ENCODE peak calls at places on chromosomes 13 and 19, in seven cellular contexts. W is psoas muscle; I is aorta; K is CD4-positive, alpha-beta memory T cell; D is thyroid gland; U is heart right ventricle; C is thoracic aorta. R is an unnamed sample.

GRCh38 chr13:93066187-93066586 is 160.4 kb upstream of the GPC6 start:
- DNase-seq in C (no peak), I (no peak), U (no peak), W (no peak), K (no peak), D (no peak), R (no peak)

GRCh38 chr13:47239025-47239424 is 342.2 kb upstream of the HTR2A start:
- DNase-seq in U (no peak), C (no peak), W (no peak), D (no peak), K (no peak), I (no peak), R (no peak)

GRCh38 chr19:29293736-29294342 is 80.9 kb upstream of the UQCRFS1 start:
- DNase-seq in I (no peak), K (no peak), C (no peak), U (no peak), W (no peak), D (no peak), R (no peak)

GRCh38 chr19:55525289-55526101 is 11.4 kb downstream of the SBK2 start:
- DNase-seq in U (no peak), K (no peak), D (no peak), I (no peak), C (no peak), W (no peak), R (no peak)

GRCh38 chr13:33782631-33783030 is 35.3 kb upstream of the RFC3 start:
- DNase-seq in I (no peak), U (no peak), D (no peak), K (no peak), C (no peak), W (no peak), R (no peak)

GRCh38 chr19:38793186-38793585 is 4.2 kb downstream of the LGALS7B start:
- DNase-seq in W (no peak), U (no peak), I (no peak), C (no peak), K (no peak), D (no peak), R (peak; percentile 12)

GRCh38 chr13:110616103-110617101 is 1.1 kb downstream of the NAXD start:
- DNase-seq in K (peak; percentile 23), U (no peak), D (peak; percentile 52), W (peak; percentile 62), C (peak; percentile 30), I (peak; percentile 86), R (peak; percentile 24)

GRCh38 chr19:45641274-45642105 is 2.3 kb upstream of the EML2 start:
- DNase-seq in W (peak; percentile 75), U (peak; percentile 80), D (peak; percentile 85), C (no peak), K (peak; percentile 43), I (peak; percentile 88), R (peak; percentile 66)

GRCh38 chr13:98927954-98928927 is 49.6 kb downstream of the DOCK9 start:
- DNase-seq in U (peak; percentile 74), C (no peak), W (no peak), I (no peak), K (no peak), D (no peak), R (no peak)

GRCh38 chr13:109707044-109707794 is 79.2 kb downstream of the IRS2 start:
- DNase-seq in K (no peak), U (no peak), D (peak; percentile 56), C (no peak), W (no peak), I (no peak), R (no peak)

GRCh38 chr13:97005631-97006262 is 11.5 kb upstream of the OXGR1 start:
- DNase-seq in K (no peak), C (no peak), I (no peak), U (no peak), D (no peak), W (no peak), R (no peak)

GRCh38 chr13:111074826-111075225 is 40.3 kb upstream of the ARHGEF7 start:
- DNase-seq in W (no peak), U (no peak), I (no peak), C (no peak), D (no peak), K (no peak), R (no peak)

GRCh38 chr13:46844431-46844830 is 47.5 kb upstream of the ESD start:
- DNase-seq in U (no peak), D (no peak), K (no peak), W (no peak), I (no peak), C (no peak), R (no peak)

GRCh38 chr19:2108251-2109016 is 11.7 kb downstream of the IZUMO4 start:
- DNase-seq in C (no peak), W (no peak), I (no peak), K (no peak), D (no peak), U (no peak), R (no peak)

GRCh38 chr13:71605744-71606143 is 261.3 kb downstream of the DACH1 start:
- DNase-seq in D (no peak), W (no peak), U (no peak), I (no peak), K (no peak), C (no peak), R (no peak)

GRCh38 chr13:98372886-98373285 is 195.8 kb upstream of the RNF113B start:
- DNase-seq in C (no peak), W (no peak), U (no peak), K (no peak), D (peak; percentile 44), I (no peak), R (no peak)

GRCh38 chr19:51460164-51460992 is 2.1 kb upstream of the SIGLEC8 start:
- DNase-seq in C (no peak), K (no peak), D (no peak), U (no peak), W (no peak), I (no peak), R (no peak)

GRCh38 chr13:24274452-24274971 is 34.9 kb upstream of the C1QTNF9 start:
- DNase-seq in C (no peak), I (no peak), D (no peak), W (no peak), U (peak; percentile 41), K (peak; percentile 59), R (peak; percentile 55)

GRCh38 chr19:33298146-33298911 is 4.0 kb downstream of the CEBPA start:
- DNase-seq in C (no peak), U (no peak), D (no peak), I (no peak), W (no peak), K (no peak), R (no peak)

GRCh38 chr13:32229443-32229842 is 85.7 kb downstream of the ZAR1L start:
- DNase-seq in K (no peak), I (no peak), W (no peak), U (no peak), D (no peak), C (no peak), R (no peak)

GRCh38 chr19:17107546-17108452 is 32.2 kb downstream of the MYO9B start:
- DNase-seq in W (peak; percentile 93), D (peak; percentile 42), C (peak; percentile 96), U (peak; percentile 83), K (no peak), I (peak; percentile 97), R (no peak)
- H3K4me3 ChIP-seq in W (peak overlapping the region; percentile 18), D (no peak overlapping the region), C (peak overlapping the region; percentile 53), U (no peak overlapping the region), K (no peak overlapping the region), I (no peak overlapping the region), R (no peak overlapping the region)

GRCh38 chr19:18020212-18021067 is 12.5 kb downstream of the ARRDC2 start:
- DNase-seq in C (peak; percentile 77), K (no peak), U (peak; percentile 87), I (peak; percentile 98), D (peak; percentile 90), W (peak; percentile 97), R (no peak)

GRCh38 chr19:18021121-18021755 is 13.3 kb downstream of the ARRDC2 start:
- DNase-seq in W (peak; percentile 93), I (peak; percentile 98), K (peak; percentile 61), D (peak; percentile 67), U (peak; percentile 91), C (peak; percentile 77), R (no peak)

GRCh38 chr19:18027151-18027550 is 19.2 kb downstream of the ARRDC2 start:
- DNase-seq in D (no peak), U (no peak), I (no peak), W (no peak), C (no peak), K (no peak), R (no peak)

GRCh38 chr19:18023596-18024212 is 15.7 kb downstream of the ARRDC2 start:
- DNase-seq in D (peak; percentile 60), I (peak; percentile 87), K (peak; percentile 79), U (peak; percentile 95), C (no peak), W (peak; percentile 87), R (peak; percentile 67)
- H3K4me1 ChIP-seq in D (peaks cover 35% of the 10 kb centered on the region), I (peaks cover 4% of the 10 kb centered on the region), K (peaks cover 45% of the 10 kb centered on the region), U (peaks cover 58% of the 10 kb centered on the region), C (peaks cover 60% of the 10 kb centered on the region), W (peaks cover 44% of the 10 kb centered on the region), R (peaks cover 40% of the 10 kb centered on the region)

GRCh38 chr19:10725415-10725814 is 7.5 kb downstream of the DNM2 start:
- DNase-seq in D (no peak), I (no peak), U (no peak), C (no peak), K (no peak), W (no peak), R (no peak)
- H3K4me3 ChIP-seq in D (no peak overlapping the region), I (no peak overlapping the region), U (no peak overlapping the region), C (no peak overlapping the region), K (no peak overlapping the region), W (no peak overlapping the region), R (no peak overlapping the region)

GRCh38 chr19:919157-920050 is 2.3 kb downstream of the KISS1R start:
- DNase-seq in U (no peak), D (peak; percentile 67), C (no peak), K (peak; percentile 51), I (peak; percentile 77), W (no peak), R (no peak)

GRCh38 chr19:918152-918437 is 962 bp downstream of the KISS1R start:
- DNase-seq in W (no peak), D (no peak), K (no peak), I (no peak), U (no peak), C (no peak), R (no peak)

GRCh38 chr19:920051-920857 is 3.1 kb downstream of the KISS1R start:
- DNase-seq in I (peak; percentile 79), K (peak; percentile 74), D (no peak), W (no peak), U (no peak), C (no peak), R (peak; percentile 62)

GRCh38 chr19:917323-918151 is at the start of gene KISS1R:
- DNase-seq in D (no peak), W (no peak), U (no peak), I (peak; percentile 82), K (no peak), C (no peak), R (no peak)

DNA sequence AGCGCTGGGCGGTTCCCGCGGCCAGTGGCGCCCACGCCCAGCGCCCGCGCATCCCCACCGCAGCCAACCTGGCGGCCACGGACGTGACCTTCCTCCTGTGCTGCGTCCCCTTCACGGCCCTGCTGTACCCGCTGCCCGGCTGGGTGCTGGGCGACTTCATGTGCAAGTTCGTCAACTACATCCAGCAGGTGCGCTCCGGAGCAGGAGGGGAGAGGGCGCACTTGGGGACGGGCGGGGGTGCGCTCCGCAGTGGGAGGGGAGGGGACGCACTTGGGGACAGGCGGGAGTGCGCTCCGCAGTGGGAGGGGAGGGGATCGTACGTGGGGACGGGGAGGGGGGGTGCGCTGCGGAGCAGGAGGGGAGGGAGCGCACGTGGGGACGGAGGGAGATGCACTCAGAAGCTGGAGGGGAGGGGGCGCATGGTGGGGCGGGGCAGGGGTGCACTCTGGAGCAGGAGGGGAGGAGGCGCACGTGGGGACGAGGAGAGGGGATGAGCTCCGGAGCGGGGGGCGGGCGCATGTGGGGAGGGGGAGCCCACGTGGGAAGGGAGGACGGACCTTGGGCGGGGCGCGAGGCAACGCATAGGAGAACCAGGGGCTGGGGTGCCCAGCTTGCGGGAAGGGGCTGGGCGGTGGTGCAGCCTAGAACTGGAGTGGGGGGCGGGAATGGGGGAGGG is 1.5 kb downstream of the KISS1R start:
- DNase-seq in K (no peak), D (no peak), W (no peak), U (no peak), C (no peak), I (peak; percentile 70), R (no peak)
- H3K4me1 ChIP-seq in K (peaks cover 47% of the 10 kb centered on the region), D (peaks cover 23% of the 10 kb centered on the region), W (peaks cover 20% of the 10 kb centered on the region), U (peaks cover 32% of the 10 kb centered on the region), C (peaks cover 46% of the 10 kb centered on the region), I (no peaks in the 10 kb centered on the region), R (peaks cover 51% of the 10 kb centered on the region)